ENCODE peak calls at places on chromosomes 7 and 10, in eight cellular contexts. F is neural crest cell; O is HEK293T; I is kidney tubule cell; M is left ventricle myocardium inferior; U is activated effector memory CD4-positive, alpha-beta T cell treated with anti-CD3 and anti-CD28 coated beads, Interleukin-2, amount 50 U/mL, for 16 hours; V is Calu3; L is activated CD4-positive, alpha-beta T cell treated with anti-CD3 and anti-CD28 coated beads, Interleukin-2, amount 10 ng/mL, durations not matched to agents 7 days and 5 days. A is an unnamed sample.

GRCh38 chr10:68756246-68756645 is 35.2 kb downstream of the CCAR1 start:
- DNase-seq in F (no peak), O (no peak), I (no peak), M (no peak), U (no peak), V (no peak), L (no peak), A (no peak)

GRCh38 chr10:117198088-117198487 is 799 bp downstream of the KCNK18 start:
- DNase-seq in F (no peak), O (no peak), I (no peak), M (no peak), U (peak; percentile 30), V (no peak), L (no peak), A (no peak)

GRCh38 chr10:110834622-110835219 is 37.0 kb upstream of the PDCD4 start:
- DNase-seq in F (no peak), O (peak; percentile 42), I (no peak), M (no peak), U (no peak), V (no peak), L (peak; percentile 20), A (no peak)

GRCh38 chr10:117160567-117160966 is 22.5 kb upstream of the VAX1 start:
- DNase-seq in F (no peak), O (no peak), I (no peak), M (no peak), U (no peak), V (no peak), L (no peak), A (no peak)

GRCh38 chr10:47277352-47278151 is 22.4 kb upstream of the GDF10 start:
- DNase-seq in F (no peak), O (no peak), I (no peak), M (no peak), U (peak; percentile 65), V (no peak), L (peak; percentile 71), A (no peak)

GRCh38 chr10:4704034-4704545 is 121.9 kb upstream of the AKR1E2 start:
- DNase-seq in F (no peak), O (no peak), I (peak; percentile 99), M (no peak), U (no peak), V (peak; percentile 61), L (no peak), A (no peak)

GRCh38 chr7:141537906-141538305 is 13.3 kb upstream of the AGK start:
- DNase-seq in F (no peak), O (no peak), I (no peak), M (no peak), U (no peak), V (no peak), L (no peak), A (no peak)

GRCh38 chr7:128409435-128410091 is at the start of gene IMPDH1:
- DNase-seq in F (peak; percentile 81), O (peak; percentile 91), I (peak; percentile 77), M (peak; percentile 93), U (peak; percentile 95), V (peak; percentile 92), L (peak; percentile 85), A (peak; percentile 90)

GRCh38 chr10:128087884-128088695 is 38.1 kb downstream of the MKI67 start:
- DNase-seq in F (no peak), O (peak; percentile 45), I (peak; percentile 31), M (no peak), U (no peak), V (peak; percentile 18), L (no peak), A (no peak)

GRCh38 chr7:155203882-155204691 is 93.6 kb upstream of the INSIG1 start:
- DNase-seq in F (no peak), O (no peak), I (no peak), M (no peak), U (peak; percentile 62), V (no peak), L (no peak), A (no peak)

GRCh38 chr10:10517866-10518265 is 499.8 kb upstream of the CELF2 start:
- DNase-seq in F (no peak), O (no peak), I (no peak), M (no peak), U (no peak), V (no peak), L (no peak), A (no peak)

GRCh38 chr7:100053201-100053600 is 3.6 kb downstream of the ZSCAN21 start:
- DNase-seq in F (no peak), O (peak; percentile 62), I (peak; percentile 81), M (no peak), U (no peak), V (peak; percentile 40), L (peak; percentile 64), A (peak; percentile 61)

GRCh38 chr7:42400373-42400772 is 163.4 kb upstream of the GLI3 start:
- DNase-seq in F (no peak), O (no peak), I (no peak), M (no peak), U (no peak), V (no peak), L (no peak), A (no peak)

GRCh38 chr10:91124016-91124415 is 96.4 kb upstream of the PCGF5 start:
- DNase-seq in F (no peak), O (no peak), I (no peak), M (no peak), U (no peak), V (no peak), L (no peak), A (no peak)

GRCh38 chr10:75470901-75471300 is 39.5 kb downstream of the LRMDA start:
- DNase-seq in F (no peak), O (no peak), I (no peak), M (peak; percentile 19), U (no peak), V (no peak), L (no peak), A (no peak)

GRCh38 chr7:85554294-85554877 is 367.5 kb upstream of the SEMA3D start:
- DNase-seq in F (peak; percentile 2), O (peak; percentile 31), I (peak; percentile 91), M (no peak), U (no peak), V (peak; percentile 34), L (peak; percentile 26), A (peak; percentile 17)

GRCh38 chr10:70192325-70192966 is 22.1 kb upstream of the SAR1A start:
- DNase-seq in F (no peak), O (no peak), I (no peak), M (no peak), U (no peak), V (no peak), L (no peak), A (no peak)

GRCh38 chr7:30896783-30897617 is 14.7 kb upstream of the AQP1 start:
- DNase-seq in F (no peak), O (no peak), I (peak; percentile 40), M (no peak), U (no peak), V (peak; percentile 78), L (no peak), A (no peak)

GRCh38 chr7:113125728-113126127 is 7.4 kb upstream of the SMIM30 start:
- DNase-seq in F (no peak), O (no peak), I (no peak), M (no peak), U (no peak), V (no peak), L (no peak), A (no peak)

GRCh38 chr7:92461027-92462003 is 14.0 kb downstream of the GATAD1 start:
- DNase-seq in F (peak; percentile 28), O (peak; percentile 69), I (peak; percentile 73), M (no peak), U (peak; percentile 66), V (peak; percentile 30), L (peak; percentile 38), A (peak; percentile 50)

GRCh38 chr10:60089095-60089494 is 182.7 kb upstream of the CCDC6 start:
- DNase-seq in F (no peak), O (no peak), I (peak; percentile 76), M (no peak), U (no peak), V (peak; percentile 50), L (no peak), A (no peak)

GRCh38 chr7:27116962-27117686 is 13.4 kb downstream of the HOXA4 start:
- DNase-seq in F (no peak), O (no peak), I (no peak), M (no peak), U (peak; percentile 41), V (no peak), L (no peak), A (no peak)

GRCh38 chr10:101066146-101066889 is 4.5 kb downstream of the KAZALD1 start:
- DNase-seq in F (no peak), O (peak; percentile 70), I (peak; percentile 76), M (peak; percentile 83), U (peak; percentile 79), V (peak; percentile 78), L (peak; percentile 36), A (peak; percentile 89)

GRCh38 chr10:11305825-11306601 is 288.3 kb downstream of the CELF2 start:
- DNase-seq in F (no peak), O (no peak), I (no peak), M (no peak), U (no peak), V (no peak), L (no peak), A (no peak)

GRCh38 chr7:6558837-6559236 is 7.6 kb upstream of the GRID2IP start:
- DNase-seq in F (no peak), O (peak; percentile 59), I (peak; percentile 46), M (no peak), U (no peak), V (peak; percentile 59), L (peak; percentile 30), A (peak; percentile 69)

GRCh38 chr10:133384071-133384470 is 5.0 kb downstream of the PAOX start:
- DNase-seq in F (no peak), O (no peak), I (no peak), M (no peak), U (no peak), V (no peak), L (no peak), A (no peak)

GRCh38 chr10:23171232-23171876 is 20.8 kb upstream of the PTF1A start:
- DNase-seq in F (peak; percentile 56), O (peak; percentile 62), I (peak; percentile 36), M (no peak), U (no peak), V (no peak), L (peak; percentile 10), A (no peak)

GRCh38 chr7:88885131-88885530 is 89.6 kb upstream of the TEX47 start:
- DNase-seq in F (no peak), O (no peak), I (no peak), M (no peak), U (no peak), V (no peak), L (no peak), A (no peak)

GRCh38 chr7:78149787-78150186 is 351.2 kb downstream of the PHTF2 start:
- DNase-seq in F (no peak), O (no peak), I (peak; percentile 58), M (no peak), U (no peak), V (no peak), L (no peak), A (no peak)